ENCODE peak calls at places on chromosomes 11 and 22, in eight cellular contexts. K, V, I, E, U, P, G and R are unnamed samples.

GRCh38 chr11:115958089-115959000 is 454.1 kb upstream of the CADM1 start:
- DNase-seq in V (no peak), P (no peak), U (no peak), K (no peak), E (no peak), G (no peak), I (no peak), R (no peak)

GRCh38 chr11:15968461-15969130 is 387.8 kb downstream of the SOX6 start:
- DNase-seq in P (no peak), I (no peak), E (peak), K (no peak), G (no peak), U (no peak), V (no peak), R (no peak)

GRCh38 chr22:27504360-27504759 is 297.2 kb downstream of the MN1 start:
- DNase-seq in G (no peak), U (no peak), E (no peak), V (no peak), I (no peak), P (no peak), K (no peak), R (no peak)

GRCh38 chr22:37887610-37888378 is 18.3 kb upstream of the MICALL1 start:
- DNase-seq in I (no peak), U (no peak), P (no peak), E (peak), K (peak), V (no peak), G (no peak), R (no peak)

GRCh38 chr11:45304111-45304991 is 18.2 kb upstream of the SYT13 start:
- DNase-seq in I (no peak), E (no peak), P (no peak), V (no peak), U (no peak), G (no peak), K (no peak), R (no peak)

GRCh38 chr22:27213766-27214581 is 556.6 kb downstream of the MIAT start:
- DNase-seq in G (no peak), U (no peak), K (no peak), P (no peak), I (no peak), E (no peak), V (no peak), R (no peak)

GRCh38 chr11:14969922-14970323 is 2.2 kb downstream of the CALCA start:
- DNase-seq in I (peak), V (peak), E (no peak), P (peak), G (no peak), U (peak), K (no peak), R (no peak)

GRCh38 chr22:27668828-27669797 is 132.4 kb downstream of the MN1 start:
- DNase-seq in P (no peak), K (no peak), I (no peak), G (peak), U (no peak), V (no peak), E (no peak), R (no peak)

GRCh38 chr22:32281092-32281491 is 25.9 kb upstream of the SLC5A4 start:
- DNase-seq in I (no peak), E (peak), U (no peak), G (no peak), V (no peak), K (no peak), P (no peak), R (no peak)

GRCh38 chr11:112532506-112532905 is 271.8 kb upstream of the PLET1 start:
- DNase-seq in E (peak), K (no peak), P (no peak), U (no peak), G (no peak), I (no peak), V (no peak), R (no peak)

GRCh38 chr11:118176400-118177134 is at the start of gene SCN2B:
- DNase-seq in V (no peak), I (no peak), P (no peak), E (peak), U (no peak), K (peak), G (no peak), R (no peak)

GRCh38 chr22:26956346-26956745 is 299.0 kb downstream of the MIAT start:
- DNase-seq in E (no peak), U (no peak), K (no peak), G (no peak), V (no peak), P (no peak), I (no peak), R (no peak)